ENCODE peak calls at places on chromosomes 12 and 14, in five cellular contexts. L, G, B, P and H are unnamed samples.

GRCh38 chr12:116066381-116067230 is 210.9 kb downstream of the MED13L start:
- DNase-seq in G (peak; percentile 55), B (peak; percentile 36), L (no peak), P (no peak), H (no peak)

GRCh38 chr14:33938131-33938949 is 12.5 kb downstream of the EGLN3 start:
- DNase-seq in G (peak; percentile 76), B (no peak), P (peak; percentile 58), L (no peak), H (peak; percentile 76)

GRCh38 chr12:82300611-82301010 is 57.6 kb downstream of the CCDC59 start:
- DNase-seq in P (no peak), G (no peak), B (peak; percentile 23), L (no peak), H (no peak)

GRCh38 chr12:70178038-70178437 is 65.2 kb upstream of the CNOT2 start:
- DNase-seq in B (no peak), L (no peak), P (no peak), G (no peak), H (no peak)

GRCh38 chr14:85439696-85440328 is 90.1 kb upstream of the FLRT2 start:
- DNase-seq in L (peak; percentile 49), B (peak; percentile 45), G (no peak), P (no peak), H (no peak)

GRCh38 chr12:114834621-114835020 is 150.6 kb upstream of the TBX3 start:
- DNase-seq in G (no peak), P (no peak), B (peak; percentile 6), L (no peak), H (no peak)

GRCh38 chr14:68510951-68511726 is 281.7 kb downstream of the ZFP36L1 start:
- DNase-seq in L (no peak), B (no peak), P (no peak), G (no peak), H (no peak)

GRCh38 chr12:41485203-41485602 is 297.1 kb downstream of the PDZRN4 start:
- DNase-seq in G (no peak), L (no peak), B (no peak), P (no peak), H (no peak)

GRCh38 chr12:52075409-52075724 is 4.1 kb upstream of the SMIM41 start:
- DNase-seq in G (no peak), L (no peak), P (peak; percentile 56), B (no peak), H (peak; percentile 45)

GRCh38 chr14:27528328-27528727 is 930.5 kb upstream of the NOVA1 start:
- DNase-seq in P (no peak), B (no peak), L (no peak), G (no peak), H (peak; percentile 15)

GRCh38 chr12:104050436-104050835 is 449 bp upstream of the GLT8D2 start:
- DNase-seq in P (no peak), B (no peak), L (no peak), G (no peak), H (no peak)

GRCh38 chr12:22530-23201 is 43.9 kb upstream of the IQSEC3 start:
- DNase-seq in L (no peak), G (no peak), P (no peak), B (no peak), H (no peak)

GRCh38 chr12:31005944-31006361 is 67.7 kb upstream of the DDX11 start:
- DNase-seq in P (no peak), L (no peak), B (peak; percentile 8), G (no peak), H (no peak)

GRCh38 chr14:32744811-32745445 is 193.8 kb upstream of the NPAS3 start:
- DNase-seq in P (no peak), G (no peak), B (no peak), L (no peak), H (no peak)

GRCh38 chr14:24430143-24430681 is 458 bp downstream of the KHNYN start:
- DNase-seq in P (peak; percentile 44), G (peak; percentile 82), B (peak; percentile 59), L (peak; percentile 61), H (no peak)

GRCh38 chr12:51183349-51183748 is 10.4 kb upstream of the TFCP2 start:
- DNase-seq in G (no peak), B (no peak), P (no peak), L (no peak), H (no peak)

GRCh38 chr12:6418796-6419195 is 26.0 kb upstream of the CD27 start:
- DNase-seq in P (no peak), G (no peak), B (no peak), L (no peak), H (no peak)

GRCh38 chr12:88716240-88716639 is 136.0 kb upstream of the KITLG start:
- DNase-seq in G (no peak), L (no peak), P (no peak), B (no peak), H (no peak)

GRCh38 chr12:98416845-98417244 is 98.5 kb upstream of the TMPO start:
- DNase-seq in B (peak; percentile 45), G (no peak), L (no peak), P (no peak), H (no peak)

GRCh38 chr12:132606927-132607326 is 3.5 kb downstream of the LRCOL1 start:
- DNase-seq in L (no peak), B (no peak), P (no peak), G (no peak), H (no peak)

GRCh38 chr12:131131077-131131807 is 177.5 kb downstream of the ADGRD1 start:
- DNase-seq in L (no peak), P (no peak), B (no peak), G (no peak), H (no peak)

GRCh38 chr14:101361451-101362433 is 199.6 kb upstream of the DIO3 start:
- DNase-seq in P (no peak), G (no peak), B (no peak), L (peak; percentile 11), H (no peak)

GRCh38 chr12:101829639-101830390 is 944 bp downstream of the GNPTAB start:
- DNase-seq in G (no peak), P (peak; percentile 44), L (no peak), B (no peak), H (peak; percentile 59)

GRCh38 chr14:35368139-35368460 is 36.4 kb downstream of the NFKBIA start:
- DNase-seq in P (no peak), B (no peak), L (no peak), G (no peak), H (no peak)

GRCh38 chr12:22978962-22979361 is 354.0 kb downstream of the ETNK1 start:
- DNase-seq in G (no peak), B (peak; percentile 87), P (no peak), L (no peak), H (no peak)

GRCh38 chr12:94954029-94954685 is 49.3 kb downstream of the NDUFA12 start:
- DNase-seq in G (peak; percentile 54), L (no peak), B (peak; percentile 51), P (peak; percentile 79), H (peak; percentile 85)

GRCh38 chr12:89225808-89226368 is 126.4 kb downstream of the DUSP6 start:
- DNase-seq in L (peak; percentile 75), G (peak; percentile 64), P (peak; percentile 91), B (peak; percentile 64), H (peak; percentile 91)

GRCh38 chr12:41944241-41944640 is 200.4 kb downstream of the GXYLT1 start:
- DNase-seq in G (no peak), L (no peak), B (no peak), P (no peak), H (no peak)

GRCh38 chr12:38159092-38159551 is 157.5 kb upstream of the ALG10B start:
- DNase-seq in G (no peak), L (peak; percentile 13), P (no peak), B (no peak), H (no peak)

GRCh38 chr14:100674428-100674827 is 52.3 kb upstream of the DLK1 start:
- DNase-seq in P (no peak), G (no peak), L (no peak), B (no peak), H (no peak)

GRCh38 chr12:96255077-96255476 is 60.9 kb downstream of the ELK3 start:
- DNase-seq in P (no peak), G (peak; percentile 38), B (peak; percentile 87), L (no peak), H (no peak)

DNA sequence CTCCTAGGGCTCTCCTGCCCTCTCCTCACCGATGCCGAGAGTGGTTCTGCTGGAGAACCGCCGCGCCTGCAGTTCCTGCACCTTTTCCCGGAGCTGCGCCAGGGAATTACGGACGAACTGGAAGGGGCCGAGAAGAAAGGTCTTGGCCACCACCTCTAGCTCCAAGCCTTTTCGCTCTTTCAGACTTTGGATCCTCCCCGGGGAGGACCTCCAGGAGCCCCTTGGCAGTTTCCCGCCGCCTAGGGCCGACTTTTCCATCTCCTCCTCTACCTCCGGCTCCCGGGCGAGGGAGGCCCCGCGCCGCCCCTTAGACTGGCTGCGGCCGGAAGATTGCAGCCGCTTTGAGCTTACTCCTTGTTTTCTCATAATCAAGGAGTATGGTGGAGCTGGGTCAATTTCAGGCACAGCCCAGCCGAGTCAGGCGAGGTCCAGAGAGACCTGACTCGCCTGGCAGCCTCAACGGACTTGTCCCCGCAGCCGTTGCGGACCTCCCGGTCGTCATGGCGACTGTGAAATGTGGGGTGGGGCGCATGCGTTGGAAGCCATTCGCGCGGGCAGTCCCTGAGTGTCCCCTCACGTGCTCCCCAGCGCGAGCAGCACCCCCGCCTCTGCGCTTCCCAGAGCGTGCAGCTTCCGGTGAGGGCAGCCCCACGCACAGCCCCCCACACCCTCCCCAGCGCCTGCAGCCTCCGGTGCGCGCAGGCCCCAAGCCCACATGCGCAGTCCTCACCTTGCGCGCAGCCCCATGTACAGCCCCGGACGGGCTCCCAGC is at the start of gene DPY19L2:
- DNase-seq in G (peak; percentile 36), B (peak; percentile 46), P (peak; percentile 78), L (no peak), H (no peak)
- H3K4me3 ChIP-seq in G (peak within 1 kb of the TSS; percentile 55), B (peak within 1 kb of the TSS; percentile 64), P (peak within 1 kb of the TSS; percentile 57), L (peak within 1 kb of the TSS; percentile 45), H (no peak within 1 kb of the TSS)

DNA sequence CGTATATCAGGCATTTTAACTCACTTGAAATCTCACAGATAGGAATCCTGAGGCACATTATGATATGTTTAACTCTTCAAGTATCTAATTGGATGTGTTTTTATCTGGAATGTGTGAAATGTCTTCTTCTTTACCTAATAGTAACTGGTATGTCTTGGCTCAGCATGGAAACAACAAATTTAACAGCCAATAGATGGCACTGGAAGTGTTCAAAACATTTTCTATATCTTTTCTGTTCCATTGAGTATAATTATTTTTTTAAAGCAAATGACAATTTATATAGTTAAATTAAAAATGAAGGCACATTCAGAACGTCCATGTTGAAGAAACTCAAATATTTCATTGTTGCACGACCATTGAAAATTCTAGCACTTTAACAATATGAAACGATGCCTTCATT is 164.6 kb upstream of the SLC16A7 start:
- DNase-seq in B (no peak), L (no peak), G (no peak), P (no peak), H (peak; percentile 14)
- TF ChIP-seq CTCF in B (peak; percentile 14), L (no peak), G (no peak), P (no peak), H (peak; percentile 63)

GRCh38 chr14:76129851-76130576 is 21.7 kb upstream of the GPATCH2L start:
- DNase-seq in P (no peak), B (no peak), G (no peak), L (no peak), H (no peak)

GRCh38 chr14:76135722-76136121 is 16.0 kb upstream of the GPATCH2L start:
- DNase-seq in G (no peak), B (no peak), L (no peak), P (no peak), H (no peak)

GRCh38 chr14:76126066-76126465 is 25.7 kb upstream of the GPATCH2L start:
- DNase-seq in B (no peak), L (no peak), P (no peak), G (no peak), H (no peak)

GRCh38 chr14:76133103-76133502 is 18.6 kb upstream of the GPATCH2L start:
- DNase-seq in G (no peak), P (no peak), B (peak; percentile 19), L (no peak), H (no peak)

GRCh38 chr14:76131071-76131985 is 20.4 kb upstream of the GPATCH2L start:
- DNase-seq in B (no peak), P (no peak), L (no peak), G (no peak), H (no peak)
- H3K4me3 ChIP-seq in B (no peak overlapping the region), P (no peak overlapping the region), L (no peak overlapping the region), G (no peak overlapping the region), H (no peak overlapping the region)

GRCh38 chr14:74084277-74085046 is at the start of the genes ALDH6A1 and LIN52:
- DNase-seq in L (peak; percentile 100), B (peak; percentile 100), G (peak; percentile 100), P (peak; percentile 100), H (peak; percentile 100)
- TF ChIP-seq CTCF in L (peak; percentile 9), B (no peak), G (no peak), P (peak; percentile 31), H (no peak)